ENCODE peak calls at places on chromosome 9, in seven cellular contexts. I is K562, P is H1, J is GM12878, Z is GM12891, Q is HepG2, N is SK-N-SH. M is an unnamed sample.

GRCh38 chr9:19409406-19410194 is 791 bp downstream of the ACER2 start:
- DNase-seq in I (peak), J (no peak), Q (peak), N (peak), Z (peak), P (no peak), M (peak)

GRCh38 chr9:129752915-129753724 is at the start of gene PTGES:
- DNase-seq in P (peak), N (peak), Z (no peak), I (peak), Q (no peak), J (no peak), M (no peak)

GRCh38 chr9:121376214-121376830 is 6.3 kb upstream of the STOM start:
- DNase-seq in Z (no peak), J (no peak), N (peak), I (no peak), P (no peak), Q (no peak), M (no peak)

GRCh38 chr9:89477811-89478583 is 19.9 kb downstream of the SEMA4D start:
- DNase-seq in Q (no peak), Z (no peak), I (no peak), N (no peak), J (no peak), P (no peak), M (no peak)

GRCh38 chr9:107024193-107024592 is 161.2 kb downstream of the ZNF462 start:
- DNase-seq in J (peak), Q (no peak), N (no peak), I (no peak), P (no peak), Z (no peak), M (no peak)

GRCh38 chr9:76655121-76655531 is 109.1 kb upstream of the PCA3 start:
- DNase-seq in I (no peak), Z (no peak), J (no peak), N (no peak), Q (no peak), P (no peak), M (no peak)

GRCh38 chr9:100216178-100216787 is 117.2 kb downstream of the INVS start:
- DNase-seq in N (peak), I (peak), J (peak), Q (peak), Z (no peak), P (peak), M (no peak)

GRCh38 chr9:5438301-5439162 is 807 bp upstream of the PLGRKT start:
- DNase-seq in N (no peak), J (peak), Q (no peak), I (no peak), P (peak), Z (no peak), M (no peak)

GRCh38 chr9:5364294-5364990 is 24.8 kb upstream of the RLN1 start:
- DNase-seq in J (peak), N (no peak), I (no peak), Q (no peak), Z (no peak), P (no peak), M (no peak)

GRCh38 chr9:86573886-86574285 is 219.7 kb upstream of the TUT7 start:
- DNase-seq in N (no peak), Z (no peak), J (no peak), P (no peak), Q (no peak), I (no peak), M (no peak)

GRCh38 chr9:97220894-97221477 is 86.5 kb upstream of the CCDC180 start:
- DNase-seq in P (peak), I (no peak), Q (no peak), N (peak), J (no peak), Z (no peak), M (peak)

GRCh38 chr9:97484134-97484533 is 17.3 kb upstream of the TMOD1 start:
- DNase-seq in P (no peak), I (no peak), N (no peak), Q (no peak), J (no peak), Z (no peak), M (no peak)

GRCh38 chr9:129567842-129568559 is 52.9 kb downstream of the C9orf50 start:
- DNase-seq in Q (peak), P (peak), N (no peak), Z (no peak), I (peak), J (no peak), M (no peak)

GRCh38 chr9:75552941-75553340 is 337.5 kb upstream of the PCSK5 start:
- DNase-seq in Z (no peak), J (no peak), N (no peak), I (no peak), P (no peak), Q (no peak), M (no peak)

GRCh38 chr9:137506702-137507171 is 43.5 kb downstream of the PNPLA7 start:
- DNase-seq in Z (no peak), P (no peak), I (no peak), Q (no peak), N (no peak), J (no peak), M (no peak)

GRCh38 chr9:6902423-6902822 is 144.7 kb downstream of the KDM4C start:
- DNase-seq in J (no peak), P (no peak), Q (no peak), Z (no peak), N (no peak), I (no peak), M (no peak)

GRCh38 chr9:101514056-101514455 is 19.6 kb upstream of the RNF20 start:
- DNase-seq in J (no peak), Q (no peak), P (no peak), I (no peak), N (no peak), Z (no peak), M (no peak)

GRCh38 chr9:38380230-38380871 is 12.2 kb upstream of the ALDH1B1 start:
- DNase-seq in Z (no peak), Q (peak), N (no peak), I (no peak), J (no peak), P (no peak), M (no peak)

GRCh38 chr9:6944896-6945295 is 187.1 kb downstream of the KDM4C start:
- DNase-seq in N (no peak), I (no peak), P (no peak), Z (no peak), Q (no peak), J (no peak), M (no peak)

GRCh38 chr9:93416530-93417235 is 34.8 kb upstream of the FAM120A start:
- DNase-seq in J (no peak), Z (no peak), I (no peak), N (no peak), Q (no peak), P (no peak), M (no peak)
- TF ChIP-seq TAF1 in J (no peak), Z (no peak), I (no peak), N (no peak), Q (no peak), P (no peak), M (no peak)

DNA sequence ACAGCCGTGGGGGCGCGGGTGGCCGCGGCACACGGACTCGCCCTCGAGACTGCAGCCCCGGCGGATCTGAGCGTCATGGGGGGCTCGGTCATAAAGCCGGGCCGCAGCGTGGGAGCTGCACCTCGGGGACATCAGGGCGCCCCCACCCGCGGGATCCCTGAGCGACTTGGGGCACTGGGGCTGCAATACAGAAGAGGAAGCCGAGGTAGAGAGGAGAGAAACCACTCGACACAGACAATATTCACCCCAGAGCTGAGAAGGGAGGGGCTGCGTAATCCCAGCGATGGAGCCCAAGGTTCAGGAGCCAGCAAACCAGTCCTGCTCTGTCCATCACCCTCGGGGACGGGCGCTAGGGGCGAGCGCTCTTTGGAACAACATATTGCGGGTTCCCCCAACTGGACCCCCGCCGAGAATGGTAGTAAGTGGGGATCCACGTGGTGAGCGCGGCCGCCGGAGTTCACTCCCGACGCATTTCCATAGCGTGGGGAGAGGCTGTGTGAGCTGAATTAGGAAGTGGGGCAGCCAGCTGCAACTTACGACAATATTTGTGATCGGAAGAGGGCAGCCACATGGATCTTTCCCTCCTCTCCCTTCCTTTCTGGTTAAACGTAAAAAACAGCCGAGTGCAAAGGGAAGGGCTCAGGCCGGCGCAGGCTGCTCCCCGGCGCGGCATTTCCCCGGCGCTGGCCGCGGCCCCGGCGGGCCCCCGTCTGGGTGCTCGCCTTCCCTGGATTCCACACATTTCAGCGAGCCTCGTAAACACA is 9.9 kb downstream of the PTCH1 start:
- DNase-seq in J (no peak), N (peak), Z (no peak), P (peak), Q (peak), I (peak), M (peak)
- TF ChIP-seq POLR2AphosphoS5 in J (no peak), N (no peak), Z (no peak), P (no peak), Q (no peak), I (no peak), M (no peak)

GRCh38 chr9:108622467-108622866 is 233.3 kb downstream of the ACTL7B start:
- DNase-seq in P (no peak), I (no peak), Q (no peak), Z (no peak), J (no peak), N (no peak), M (no peak)

GRCh38 chr9:108617661-108618060 is 238.1 kb downstream of the ACTL7B start:
- DNase-seq in N (no peak), J (no peak), I (no peak), Z (no peak), Q (no peak), P (no peak), M (no peak)

GRCh38 chr9:108620767-108621166 is 235.0 kb downstream of the ACTL7B start:
- DNase-seq in Z (no peak), P (no peak), J (no peak), N (no peak), Q (no peak), I (no peak), M (no peak)

GRCh38 chr9:108618906-108619550 is 236.8 kb downstream of the ACTL7B start:
- DNase-seq in J (no peak), Z (no peak), I (no peak), N (no peak), Q (no peak), P (no peak), M (no peak)

DNA sequence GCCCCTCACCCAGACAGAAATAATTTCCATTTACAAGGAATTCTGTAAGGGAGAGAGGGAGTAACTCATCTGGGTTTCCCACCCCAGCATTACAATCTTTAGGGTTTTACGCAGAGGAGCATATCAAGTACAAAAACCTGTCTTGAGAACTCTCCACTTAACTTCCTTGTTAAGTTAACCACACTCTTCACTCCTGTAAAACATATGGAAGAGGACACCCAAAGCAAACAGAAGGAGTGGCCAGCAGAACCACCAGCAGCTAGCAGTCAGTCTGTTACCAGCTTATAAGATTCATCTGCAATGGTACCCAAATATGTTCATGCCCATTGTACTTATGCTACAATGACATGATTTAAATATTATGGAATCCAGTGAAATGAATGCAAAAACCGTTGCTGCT is 233.8 kb downstream of the ACTL7B start:
- DNase-seq in N (no peak), Q (no peak), I (no peak), Z (no peak), J (no peak), P (no peak), M (no peak)
- TF ChIP-seq TAF1 in N (no peak), Q (no peak), I (no peak), Z (no peak), J (no peak), P (no peak), M (no peak)

GRCh38 chr9:35795701-35796100 is 4.3 kb downstream of the NPR2 start:
- DNase-seq in N (no peak), Q (no peak), I (no peak), Z (no peak), P (no peak), J (no peak), M (no peak)
- TF ChIP-seq POLR2AphosphoS5 in N (no peak), Q (no peak), I (no peak), Z (no peak), P (no peak), J (no peak), M (no peak)

GRCh38 chr9:113428062-113428600 is 17.6 kb downstream of the C9orf43 start:
- DNase-seq in J (no peak), Z (no peak), P (no peak), I (no peak), N (no peak), Q (no peak), M (no peak)
- TF ChIP-seq TAF1 in J (no peak), Z (no peak), P (no peak), I (no peak), N (no peak), Q (no peak), M (no peak)

GRCh38 chr9:131273146-131273545 is 3.2 kb downstream of the FAM78A start:
- DNase-seq in Z (no peak), N (no peak), J (no peak), Q (no peak), P (no peak), I (peak), M (no peak)

GRCh38 chr9:131273791-131274673 is 2.3 kb downstream of the FAM78A start:
- DNase-seq in N (no peak), P (no peak), Z (no peak), Q (no peak), J (no peak), I (peak), M (no peak)

GRCh38 chr9:131275332-131276106 is 791 bp downstream of the FAM78A start:
- DNase-seq in P (no peak), Z (no peak), I (peak), Q (peak), J (no peak), N (no peak), M (no peak)

GRCh38 chr9:131276107-131276888 is at the start of gene FAM78A:
- DNase-seq in J (no peak), N (peak), P (no peak), Z (no peak), Q (no peak), I (no peak), M (no peak)

GRCh38 chr9:131274674-131275331 is 1.5 kb downstream of the FAM78A start:
- DNase-seq in I (peak), P (no peak), Z (no peak), J (no peak), N (no peak), Q (no peak), M (no peak)
- TF ChIP-seq POLR2AphosphoS5 in I (no peak), P (no peak), Z (no peak), J (no peak), N (no peak), Q (no peak), M (peak)

GRCh38 chr9:79656127-79656526 is 84.4 kb downstream of the TLE4 start:
- DNase-seq in I (no peak), Z (no peak), Q (no peak), P (no peak), N (peak), J (no peak), M (no peak)

GRCh38 chr9:79652598-79652997 is 80.8 kb downstream of the TLE4 start:
- DNase-seq in I (no peak), N (no peak), P (no peak), J (no peak), Z (no peak), Q (no peak), M (no peak)

GRCh38 chr9:79655571-79655970 is 83.8 kb downstream of the TLE4 start:
- DNase-seq in N (no peak), Z (no peak), Q (no peak), P (no peak), J (no peak), I (no peak), M (no peak)

GRCh38 chr9:79654591-79654990 is 82.8 kb downstream of the TLE4 start:
- DNase-seq in I (no peak), N (no peak), Z (no peak), J (no peak), P (no peak), Q (no peak), M (no peak)

DNA sequence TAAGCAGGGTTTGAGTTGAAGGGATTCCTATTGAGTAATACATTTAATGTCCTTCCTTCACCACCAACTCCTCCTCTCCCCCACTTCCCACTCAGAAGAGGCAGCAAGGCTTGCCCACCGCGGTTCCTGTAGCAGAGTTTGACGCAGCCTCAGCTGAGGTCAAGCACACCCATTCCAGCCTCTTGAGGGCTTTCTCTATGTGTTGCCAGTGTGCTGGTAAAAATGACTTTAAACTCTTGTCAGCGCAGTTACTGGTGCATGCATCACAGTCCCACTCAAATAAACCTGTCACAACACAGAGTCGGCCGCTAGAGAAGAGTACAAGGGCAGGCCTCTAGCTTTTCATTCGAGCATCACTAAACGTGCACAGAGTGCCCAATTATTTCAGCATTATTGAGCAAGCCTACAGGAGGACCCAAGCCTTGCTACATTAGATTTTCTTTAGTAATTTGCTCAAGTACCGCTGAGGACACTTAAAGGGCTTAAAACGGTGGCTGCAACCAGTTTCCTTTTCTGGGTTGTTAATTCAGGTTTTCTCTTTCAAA is 79.6 kb downstream of the TLE4 start:
- DNase-seq in I (no peak), Z (no peak), Q (no peak), P (no peak), N (no peak), J (no peak), M (no peak)
- TF ChIP-seq TAF1 in I (no peak), Z (no peak), Q (no peak), P (no peak), N (no peak), J (no peak), M (no peak)

M was measured in GM12892.